ENCODE peak calls at places on chromosomes 7 and 10, in four cellular contexts. Y, K, G and N are unnamed samples.

GRCh38 chr7:117323877-117324699 is 1.2 kb upstream of the WNT2 start:
- DNase-seq in Y (peak; percentile 76), K (peak; percentile 57), G (no peak), N (no peak)

GRCh38 chr10:101889256-101890210 is 45.9 kb upstream of the KCNIP2 start:
- DNase-seq in Y (peak; percentile 38), K (peak; percentile 87), G (peak; percentile 79), N (peak; percentile 63)

GRCh38 chr7:91079491-91079890 is 184.7 kb upstream of the FZD1 start:
- DNase-seq in Y (no peak), K (peak; percentile 36), G (no peak), N (peak; percentile 47)

GRCh38 chr7:139561-140243 is 52.7 kb upstream of the FAM20C start:
- DNase-seq in Y (no peak), K (no peak), G (no peak), N (no peak)

GRCh38 chr10:15813415-15813814 is 46.9 kb downstream of the MINDY3 start:
- DNase-seq in Y (no peak), K (peak; percentile 51), G (no peak), N (no peak)

GRCh38 chr7:92057375-92057774 is 76.9 kb downstream of the CYP51A1 start:
- DNase-seq in Y (no peak), K (no peak), G (no peak), N (no peak)

GRCh38 chr7:27453702-27454405 is 208.8 kb downstream of the HIBADH start:
- DNase-seq in Y (no peak), K (peak; percentile 75), G (no peak), N (no peak)

GRCh38 chr10:70041016-70041415 is 11.6 kb upstream of the MACROH2A2 start:
- DNase-seq in Y (no peak), K (no peak), G (no peak), N (no peak)

GRCh38 chr10:50272531-50272930 is 21.2 kb upstream of the ASAH2 start:
- DNase-seq in Y (no peak), K (no peak), G (no peak), N (no peak)

GRCh38 chr10:178208-178607 is 43.0 kb downstream of the ZMYND11 start:
- DNase-seq in Y (no peak), K (peak; percentile 74), G (peak; percentile 60), N (peak; percentile 26)

GRCh38 chr10:96236090-96236478 is 35.3 kb downstream of the BLNK start:
- DNase-seq in Y (no peak), K (no peak), G (peak; percentile 21), N (no peak)

GRCh38 chr10:60236869-60237524 is 152.7 kb downstream of the ANK3 start:
- DNase-seq in Y (no peak), K (no peak), G (peak; percentile 97), N (no peak)

GRCh38 chr10:111211756-111212155 is 134.9 kb downstream of the ADRA2A start:
- DNase-seq in Y (no peak), K (no peak), G (no peak), N (no peak)

GRCh38 chr7:77413861-77414424 is 2.2 kb downstream of the GSAP start:
- DNase-seq in Y (no peak), K (no peak), G (no peak), N (peak; percentile 35)

GRCh38 chr7:79770970-79771369 is 317.5 kb upstream of the MAGI2 start:
- DNase-seq in Y (no peak), K (no peak), G (no peak), N (no peak)

GRCh38 chr7:67210567-67210966 is 213.9 kb downstream of the TYW1 start:
- DNase-seq in Y (no peak), K (no peak), G (no peak), N (no peak)
- H3K4me3 ChIP-seq in Y (no peak overlapping the region), K (no peak overlapping the region), G (no peak overlapping the region), N (no peak overlapping the region)

DNA sequence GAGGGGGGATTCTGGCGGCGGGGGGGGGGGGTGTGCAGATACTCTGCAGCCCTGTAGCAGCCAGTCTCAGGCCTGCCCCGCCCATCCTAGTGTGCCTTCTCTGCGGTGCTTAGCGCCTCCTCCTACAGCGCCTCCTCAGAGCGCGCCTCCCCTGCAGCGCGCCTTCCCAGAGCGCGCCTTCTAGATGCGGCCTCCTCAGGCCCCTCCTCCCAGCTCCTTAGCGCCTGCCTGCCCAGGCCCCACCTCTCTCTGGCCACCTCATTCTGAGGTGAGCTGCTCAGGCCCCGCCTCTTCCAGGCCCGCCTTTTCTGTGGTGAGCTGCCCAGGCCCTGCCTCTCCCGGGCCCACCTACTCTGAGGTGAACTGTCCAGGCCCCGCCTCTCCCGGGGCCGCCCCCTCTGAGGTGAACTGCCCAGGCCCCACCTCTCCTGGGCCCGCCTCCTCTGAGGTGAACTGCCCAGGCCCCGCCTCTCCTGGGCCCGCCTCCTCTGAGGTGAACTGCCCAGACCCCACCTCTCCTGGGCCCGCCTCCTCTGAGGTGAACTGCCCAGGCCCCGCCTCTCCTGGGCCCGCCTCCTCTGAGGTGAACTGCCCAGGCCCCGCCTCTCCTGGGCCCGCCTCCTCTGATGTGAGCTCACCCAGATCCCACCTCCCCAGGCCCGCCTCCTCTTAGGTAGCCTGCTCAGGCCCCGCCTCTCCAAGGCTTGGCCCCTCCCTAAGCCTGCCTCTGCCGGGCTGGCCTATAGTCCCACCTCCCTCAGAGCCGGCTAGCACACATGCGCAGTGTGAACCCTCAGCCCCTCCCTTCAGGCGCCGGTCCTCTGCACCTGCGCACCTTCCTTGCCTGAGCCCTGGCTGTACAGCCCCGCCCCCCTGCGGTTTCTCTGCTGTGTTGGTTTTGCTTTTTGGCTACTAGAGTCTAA is 2.1 kb upstream of the SGCE start:
- DNase-seq in Y (peak; percentile 94), K (peak; percentile 96), G (peak; percentile 94), N (peak; percentile 86)
- TF ChIP-seq CTCF in Y (no peak), K (no peak), G (peak; percentile 29), N (no peak)

DNA sequence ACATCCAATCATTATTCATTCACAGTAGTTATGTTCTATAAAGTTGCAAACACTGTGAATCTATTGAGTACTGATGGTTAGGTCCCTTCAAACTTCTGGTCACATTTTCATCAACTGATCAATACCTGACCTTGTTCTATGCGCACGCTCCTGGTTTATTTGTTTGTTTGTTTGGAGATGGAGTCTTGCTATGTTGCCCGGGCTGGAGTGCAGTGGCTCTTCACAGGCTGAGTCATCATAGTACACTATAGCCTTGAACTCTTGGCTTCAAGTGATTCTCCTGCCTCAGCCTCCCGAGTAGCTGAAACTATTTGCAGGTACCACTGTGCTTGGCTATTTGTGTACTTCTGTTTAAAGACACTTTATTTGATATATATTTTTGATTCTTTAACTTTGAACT is 19.3 kb downstream of the SND1 start:
- DNase-seq in Y (no peak), K (no peak), G (no peak), N (no peak)
- H3K4me3 ChIP-seq in Y (no peak overlapping the region), K (no peak overlapping the region), G (no peak overlapping the region), N (no peak overlapping the region)

DNA sequence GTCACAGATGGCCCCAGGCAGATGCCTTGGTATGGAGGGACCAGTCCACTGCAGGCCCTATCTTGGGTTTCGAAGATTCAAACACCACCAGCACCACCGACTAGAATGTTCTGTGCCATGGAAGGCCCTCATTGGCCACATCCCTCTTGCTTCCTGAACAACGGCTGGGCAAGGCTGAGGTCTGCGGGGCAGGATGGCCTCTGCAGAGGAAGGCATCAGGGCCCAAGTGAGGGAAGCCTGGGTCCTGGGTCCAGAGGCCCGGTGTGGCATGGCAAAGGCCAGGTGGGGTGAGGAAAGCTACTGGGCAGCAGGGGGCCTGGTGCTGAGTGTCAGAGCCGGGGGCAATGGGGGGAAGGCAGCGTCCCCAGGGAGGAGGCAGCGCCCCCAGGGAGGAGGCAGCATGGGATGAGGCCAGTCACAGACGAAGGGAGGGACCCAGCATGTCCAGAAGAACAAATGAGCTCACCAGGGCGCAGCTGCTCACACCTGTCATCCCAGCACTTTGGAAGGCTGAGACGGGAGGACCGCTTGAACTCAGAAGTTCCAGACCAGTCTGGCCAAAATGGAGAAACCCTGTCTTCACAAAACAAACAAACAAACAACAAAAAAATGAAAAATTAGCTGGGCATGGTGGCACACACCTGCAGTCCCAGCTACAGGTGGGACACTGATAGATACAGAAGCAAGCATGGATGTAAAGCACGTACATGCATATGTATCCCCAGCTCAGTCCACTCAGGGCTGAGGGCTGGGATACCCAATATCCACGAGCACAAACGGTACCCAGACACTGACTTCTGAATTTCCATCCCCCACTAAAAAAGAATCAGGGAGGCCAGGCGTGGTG is 64.4 kb downstream of the PROSER2 start:
- DNase-seq in Y (no peak), K (no peak), G (no peak), N (no peak)
- TF ChIP-seq CTCF in Y (no peak), K (no peak), G (no peak), N (no peak)

DNA sequence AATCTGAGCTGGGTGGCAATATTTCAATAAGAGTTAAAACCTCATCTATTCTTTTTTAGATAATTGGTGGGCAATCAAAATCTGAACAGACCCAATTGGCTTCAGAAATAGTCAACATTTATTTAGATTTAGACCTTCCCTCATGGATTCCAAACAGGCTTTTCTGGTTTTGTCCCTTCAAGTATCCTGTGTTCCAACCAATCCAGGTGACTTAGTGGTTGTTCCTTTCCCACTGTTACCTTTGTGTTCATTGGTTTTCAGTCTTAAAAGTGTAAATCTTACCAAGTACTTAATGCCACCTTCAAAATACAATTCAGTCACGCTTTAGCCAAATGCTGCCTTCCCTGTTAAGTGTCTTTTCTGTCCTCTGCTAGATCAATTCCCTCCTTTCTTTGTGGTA is 85.9 kb downstream of the AHR start:
- DNase-seq in Y (no peak), K (no peak), G (no peak), N (no peak)
- H3K4me3 ChIP-seq in Y (no peak overlapping the region), K (no peak overlapping the region), G (no peak overlapping the region), N (no peak overlapping the region)

DNA sequence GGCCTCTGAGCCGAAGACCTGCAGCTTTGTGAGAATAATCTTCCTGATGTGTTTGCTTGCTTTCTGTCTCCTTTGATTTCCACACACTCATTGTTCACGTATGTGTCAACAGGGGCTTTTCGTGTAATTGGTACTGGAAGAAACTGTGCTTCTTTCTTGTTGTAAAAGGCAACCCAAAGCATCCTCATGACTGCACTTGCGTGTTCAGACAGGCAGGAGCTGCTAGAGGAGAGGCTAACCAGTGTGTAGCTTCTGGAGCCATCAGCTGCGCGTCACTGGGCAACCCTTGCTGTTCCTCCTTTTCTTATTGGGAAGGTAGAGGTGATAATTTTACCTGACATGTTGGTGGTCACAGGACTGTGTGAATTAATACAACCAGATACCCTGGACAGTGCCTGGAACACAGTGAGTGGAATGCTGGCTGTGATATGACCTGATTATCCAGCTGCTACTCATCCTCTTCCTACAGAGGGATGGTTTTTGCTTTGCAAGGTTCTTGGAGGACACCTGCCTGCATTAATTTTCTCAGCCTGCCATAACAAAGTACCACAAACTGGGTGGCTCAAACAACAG is 213.0 kb downstream of the ABCA13 start:
- DNase-seq in Y (no peak), K (no peak), G (no peak), N (no peak)
- TF ChIP-seq CTCF in Y (no peak), K (no peak), G (no peak), N (no peak)

GRCh38 chr10:98096316-98096715 is 38.1 kb upstream of the R3HCC1L start:
- DNase-seq in Y (no peak), K (no peak), G (no peak), N (no peak)
- H3K4me3 ChIP-seq in Y (no peak overlapping the region), K (no peak overlapping the region), G (no peak overlapping the region), N (no peak overlapping the region)